ENCODE peak calls at places on chromosomes 13 and 19, in five cellular contexts. M, B, Q, E and A are unnamed samples.

GRCh38 chr13:29438772-29439171 is 156.7 kb downstream of the SLC7A1 start:
- DNase-seq in M (no peak), Q (no peak), E (no peak), B (no peak), A (no peak)

GRCh38 chr13:88068975-88069374 is 397.8 kb downstream of the SLITRK5 start:
- DNase-seq in E (no peak), M (no peak), Q (peak), B (peak), A (no peak)

GRCh38 chr19:4559569-4559968 is at the start of gene SEMA6B:
- DNase-seq in E (no peak), Q (no peak), M (no peak), B (no peak), A (no peak)

GRCh38 chr19:8403098-8403819 is 9.8 kb upstream of the MARCHF2 start:
- DNase-seq in Q (no peak), B (no peak), E (no peak), M (no peak), A (no peak)

GRCh38 chr19:16043156-16043757 is 33.0 kb upstream of the TPM4 start:
- DNase-seq in Q (no peak), B (no peak), M (no peak), E (no peak), A (no peak)

GRCh38 chr19:35000647-35001501 is 751 bp downstream of the GRAMD1A start:
- DNase-seq in Q (peak), E (no peak), B (no peak), M (peak), A (peak)

GRCh38 chr13:73859841-73860240 is 274.4 kb downstream of the KLF12 start:
- DNase-seq in Q (no peak), B (no peak), M (no peak), E (no peak), A (no peak)

GRCh38 chr19:16871870-16872269 is 16.9 kb upstream of the F2RL3 start:
- DNase-seq in E (no peak), M (no peak), Q (no peak), B (no peak), A (no peak)

GRCh38 chr13:70249332-70250064 is 141.2 kb upstream of the KLHL1 start:
- DNase-seq in B (peak), M (no peak), E (no peak), Q (no peak), A (no peak)

GRCh38 chr13:42373048-42373812 is 101.3 kb downstream of the AKAP11 start:
- DNase-seq in B (no peak), M (no peak), Q (no peak), E (no peak), A (no peak)

GRCh38 chr13:31697290-31697689 is 42.0 kb upstream of the RXFP2 start:
- DNase-seq in E (no peak), Q (no peak), M (no peak), B (peak), A (no peak)